ENCODE peak calls at places on chromosome 1, in seven cellular contexts. H is GM06990, I is NCI-H69, A is AG08396, L is esophagus squamous epithelium, M is foreskin melanocyte, W is T-helper 2 cell. B is an unnamed sample.

GRCh38 chr1:3135073-3135745 is 66.2 kb downstream of the PRDM16 start:
- DNase-seq in H (no peak), I (peak), A (no peak), L (no peak), M (no peak), W (no peak), B (no peak)

GRCh38 chr1:241870290-241870689 is 22.3 kb downstream of the EXO1 start:
- DNase-seq in H (no peak), I (no peak), A (no peak), L (no peak), M (no peak), W (no peak), B (no peak)

GRCh38 chr1:921011-921837 is 2.5 kb upstream of the SAMD11 start:
- DNase-seq in H (peak), I (peak), A (peak), L (no peak), M (peak), W (no peak), B (no peak)

GRCh38 chr1:63674238-63674864 is 81.1 kb downstream of the PGM1 start:
- DNase-seq in H (no peak), I (peak), A (peak), L (no peak), M (peak), W (no peak), B (no peak)

GRCh38 chr1:112714313-112715263 is 544 bp downstream of the PPM1J start:
- DNase-seq in H (peak), I (peak), A (no peak), L (no peak), M (no peak), W (no peak), B (no peak)

GRCh38 chr1:51941528-51941927 is 49.0 kb downstream of the RAB3B start:
- DNase-seq in H (no peak), I (no peak), A (no peak), L (no peak), M (no peak), W (no peak), B (no peak)

GRCh38 chr1:229203030-229203751 is 67.7 kb upstream of the RAB4A start:
- DNase-seq in H (no peak), I (peak), A (peak), L (no peak), M (no peak), W (no peak), B (no peak)

GRCh38 chr1:23381233-23381885 is 11.7 kb upstream of the ZNF436 start:
- DNase-seq in H (no peak), I (no peak), A (no peak), L (no peak), M (no peak), W (no peak), B (no peak)

GRCh38 chr1:25727819-25728286 is 72.1 kb upstream of the SELENON start:
- DNase-seq in H (no peak), I (peak), A (no peak), L (no peak), M (no peak), W (no peak), B (no peak)